ENCODE peak calls at places on chromosomes 6 and 20, in six cellular contexts. V is CD8-positive, alpha-beta T cell; K is transverse colon; R is OCI-LY7; I is neural progenitor cell; P is heart right ventricle. O is an unnamed sample.
A peak's percentile ranks its signal among the peaks of the same experiment; 100 is the strongest.

GRCh38 chr20:56974499-56975250 is 291.8 kb downstream of the BMP7 start:
- DNase-seq in I (peak; percentile 91), K (peak; percentile 59), P (no peak), V (no peak), R (peak; percentile 76), O (peak; percentile 61)

GRCh38 chr20:7629880-7630279 is 310.4 kb downstream of the HAO1 start:
- DNase-seq in V (no peak), P (no peak), K (no peak), I (no peak), R (no peak), O (no peak)

GRCh38 chr20:2093200-2093781 is 8.3 kb upstream of the STK35 start:
- DNase-seq in I (peak; percentile 64), V (peak; percentile 21), R (peak; percentile 58), K (peak; percentile 21), P (no peak), O (no peak)

GRCh38 chr20:32034581-32035397 is 17.3 kb upstream of the HCK start:
- DNase-seq in I (peak; percentile 32), K (no peak), P (no peak), V (no peak), R (peak; percentile 51), O (no peak)

GRCh38 chr6:118896339-118897136 is 2.6 kb downstream of the ASF1A start:
- DNase-seq in P (no peak), I (no peak), R (peak; percentile 67), K (no peak), V (no peak), O (no peak)

GRCh38 chr6:131733376-131734016 is 22.7 kb upstream of the CTAGE9 start:
- DNase-seq in P (no peak), V (no peak), K (no peak), R (no peak), I (no peak), O (no peak)

GRCh38 chr6:105810105-105810921 is 275.8 kb upstream of the PRDM1 start:
- DNase-seq in K (peak; percentile 43), V (peak; percentile 21), P (peak; percentile 23), I (no peak), R (no peak), O (no peak)

GRCh38 chr6:159982726-159983506 is 14.0 kb downstream of the IGF2R start:
- DNase-seq in I (no peak), P (no peak), V (no peak), R (no peak), K (no peak), O (no peak)

GRCh38 chr20:46215913-46216707 is 92.2 kb downstream of the CDH22 start:
- DNase-seq in K (no peak), R (no peak), I (peak; percentile 87), V (no peak), P (peak; percentile 55), O (peak; percentile 54)

GRCh38 chr6:36289281-36290018 is 19.6 kb downstream of the PNPLA1 start:
- DNase-seq in P (no peak), V (no peak), K (no peak), I (peak; percentile 41), R (no peak), O (peak; percentile 20)

GRCh38 chr6:31861919-31862343 is 690 bp downstream of the NEU1 start:
- DNase-seq in P (no peak), K (no peak), R (no peak), I (no peak), V (no peak), O (no peak)

GRCh38 chr6:2715737-2716136 is 35.0 kb downstream of the MYLK4 start:
- DNase-seq in I (no peak), R (no peak), V (no peak), K (no peak), P (no peak), O (no peak)

GRCh38 chr6:10099648-10100047 is 315.2 kb downstream of the TFAP2A start:
- DNase-seq in P (no peak), R (no peak), V (no peak), K (no peak), I (no peak), O (no peak)

GRCh38 chr6:50442531-50443040 is 270.7 kb upstream of the TFAP2D start:
- DNase-seq in K (no peak), P (no peak), V (no peak), I (no peak), R (no peak), O (no peak)

GRCh38 chr6:16840291-16840690 is 79.0 kb upstream of the ATXN1 start:
- DNase-seq in P (no peak), V (no peak), K (no peak), R (no peak), I (no peak), O (no peak)

GRCh38 chr6:93784794-93785757 is 365.7 kb upstream of the EPHA7 start:
- DNase-seq in R (no peak), P (no peak), I (peak; percentile 27), K (no peak), V (no peak), O (no peak)

GRCh38 chr6:110618591-110619267 is 142.3 kb upstream of the SLC22A16 start:
- DNase-seq in R (peak; percentile 11), P (no peak), V (no peak), I (no peak), K (no peak), O (peak; percentile 9)

GRCh38 chr6:21931641-21932335 is 338.2 kb downstream of the SOX4 start:
- DNase-seq in V (no peak), P (no peak), I (no peak), K (no peak), R (no peak), O (no peak)

GRCh38 chr20:59439243-59439642 is 138.8 kb downstream of the EDN3 start:
- DNase-seq in V (no peak), P (no peak), I (no peak), K (no peak), R (no peak), O (no peak)

GRCh38 chr20:58458342-58459057 is 56.7 kb downstream of the APCDD1L start:
- DNase-seq in V (no peak), K (no peak), I (peak; percentile 40), R (peak; percentile 75), P (no peak), O (no peak)

GRCh38 chr6:159809149-159809548 is 9.1 kb downstream of the PNLDC1 start:
- DNase-seq in K (no peak), I (no peak), P (no peak), V (no peak), R (peak; percentile 53), O (no peak)

GRCh38 chr20:53945478-53945877 is 124.9 kb downstream of the BCAS1 start:
- DNase-seq in P (no peak), I (no peak), R (no peak), K (no peak), V (no peak), O (no peak)

GRCh38 chr6:124798942-124799496 is 163.2 kb upstream of the RNF217 start:
- DNase-seq in V (no peak), P (no peak), K (no peak), I (no peak), R (no peak), O (no peak)

GRCh38 chr6:155310596-155310995 is 3.7 kb downstream of the TFB1M start:
- DNase-seq in P (no peak), V (no peak), K (no peak), R (no peak), I (no peak), O (no peak)

GRCh38 chr20:62914970-62915457 is 11.3 kb downstream of the DIDO1 start:
- DNase-seq in K (no peak), P (no peak), R (no peak), V (no peak), I (peak; percentile 88), O (no peak)

GRCh38 chr6:37309059-37309458 is 44.7 kb upstream of the RNF8 start:
- DNase-seq in V (no peak), I (no peak), R (no peak), P (no peak), K (no peak), O (no peak)

GRCh38 chr6:37308084-37308817 is 45.5 kb upstream of the RNF8 start:
- DNase-seq in V (no peak), R (no peak), I (no peak), K (no peak), P (no peak), O (no peak)

GRCh38 chr6:37311666-37312473 is 41.9 kb upstream of the RNF8 start:
- DNase-seq in R (no peak), I (no peak), K (no peak), V (no peak), P (no peak), O (no peak)

GRCh38 chr6:37310980-37311379 is 42.8 kb upstream of the RNF8 start:
- DNase-seq in P (no peak), R (no peak), K (no peak), V (no peak), I (no peak), O (no peak)

GRCh38 chr6:37309692-37310091 is 44.1 kb upstream of the RNF8 start:
- DNase-seq in P (no peak), R (no peak), V (no peak), K (no peak), I (no peak), O (no peak)
- H3K27ac ChIP-seq in P (no peak overlapping the region), R (no peak overlapping the region), V (no peak overlapping the region), K (no peak overlapping the region), I (no peak overlapping the region), O (no peak overlapping the region)

DNA sequence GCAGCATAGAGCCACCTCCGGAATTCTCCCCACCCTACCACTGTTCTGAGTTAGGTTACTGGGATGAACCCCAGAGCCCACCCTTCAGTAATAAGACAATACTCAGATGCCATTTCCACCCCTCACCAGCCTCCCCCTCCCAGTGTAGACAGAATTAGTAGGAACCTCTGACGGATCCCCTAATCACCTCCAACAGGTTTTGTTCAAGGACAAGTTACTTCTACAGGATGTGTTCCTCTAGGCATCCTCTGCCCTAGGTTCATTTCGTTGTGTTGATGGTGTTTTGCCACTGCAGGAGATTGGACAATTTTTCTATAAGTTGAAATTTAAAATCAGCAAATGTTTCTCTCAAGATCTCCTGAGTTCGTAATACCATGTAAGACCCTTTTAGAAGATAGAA is 22.8 kb downstream of the PLEKHG1 start:
- DNase-seq in P (no peak), V (no peak), K (no peak), R (peak; percentile 45), I (no peak), O (no peak)
- H3K4me1 ChIP-seq in P (peaks cover 11% of the 10 kb centered on the region), V (no peaks in the 10 kb centered on the region), K (peaks cover under 1% of the 10 kb centered on the region), R (peaks cover 94% of the 10 kb centered on the region), I (peaks cover 13% of the 10 kb centered on the region), O (no peaks in the 10 kb centered on the region)

GRCh38 chr6:165574770-165575549 is 88.1 kb downstream of the PDE10A start:
- DNase-seq in I (peak; percentile 13), P (no peak), V (no peak), R (no peak), K (no peak), O (no peak)
- H3K27ac ChIP-seq in I (no peak overlapping the region), P (no peak overlapping the region), V (no peak overlapping the region), R (no peak overlapping the region), K (no peak overlapping the region), O (no peak overlapping the region)

GRCh38 chr20:44738779-44739477 is 6.7 kb upstream of the KCNK15 start:
- DNase-seq in R (peak; percentile 91), P (no peak), K (peak; percentile 42), V (peak; percentile 27), I (peak; percentile 80), O (peak; percentile 93)

GRCh38 chr20:44735816-44736169 is 9.9 kb upstream of the KCNK15 start:
- DNase-seq in I (no peak), P (no peak), V (no peak), R (no peak), K (no peak), O (no peak)

GRCh38 chr20:44734938-44735337 is 10.7 kb upstream of the KCNK15 start:
- DNase-seq in I (peak; percentile 47), K (no peak), R (no peak), P (no peak), V (no peak), O (no peak)

GRCh38 chr20:44736170-44737021 is 9.3 kb upstream of the KCNK15 start:
- DNase-seq in I (peak; percentile 81), R (peak; percentile 88), P (no peak), K (peak; percentile 44), V (no peak), O (peak; percentile 94)

GRCh38 chr20:44737116-44737515 is 8.5 kb upstream of the KCNK15 start:
- DNase-seq in K (no peak), I (no peak), R (no peak), P (no peak), V (no peak), O (no peak)
- H3K4me1 ChIP-seq in K (no peaks in the 10 kb centered on the region), I (no peaks in the 10 kb centered on the region), R (peaks cover 30% of the 10 kb centered on the region), P (peaks cover 4% of the 10 kb centered on the region), V (peaks cover 10% of the 10 kb centered on the region), O (no peaks in the 10 kb centered on the region)